ENCODE peak calls at places on chromosomes 7 and 10, in seven cellular contexts. Q, Z, U, O, C, J and A are unnamed samples.

GRCh38 chr7:40356871-40357676 is 222.3 kb downstream of the SUGCT start:
- DNase-seq in C (no peak), Q (no peak), U (no peak), Z (no peak), O (no peak), J (no peak), A (no peak)

GRCh38 chr10:80357000-80357803 is 621 bp downstream of the DYDC2 start:
- DNase-seq in Q (peak; percentile 85), C (no peak), J (no peak), O (no peak), U (no peak), Z (no peak), A (peak; percentile 75)

GRCh38 chr10:94294168-94294567 is 68.6 kb downstream of the NOC3L start:
- DNase-seq in O (no peak), C (no peak), U (no peak), Q (no peak), Z (no peak), J (no peak), A (no peak)

GRCh38 chr10:78719276-78719675 is 349.5 kb upstream of the ZMIZ1 start:
- DNase-seq in U (no peak), O (no peak), Q (no peak), Z (no peak), J (no peak), C (no peak), A (no peak)

GRCh38 chr10:124734311-124735166 is 9.6 kb downstream of the FAM53B start:
- DNase-seq in Z (no peak), Q (no peak), O (no peak), J (no peak), C (no peak), U (no peak), A (peak; percentile 18)

GRCh38 chr7:88402529-88402928 is 95.8 kb upstream of the STEAP4 start:
- DNase-seq in J (no peak), U (no peak), C (no peak), Q (no peak), O (no peak), Z (no peak), A (no peak)

GRCh38 chr10:84267503-84268126 is 22.8 kb downstream of the RGR start:
- DNase-seq in J (peak; percentile 7), Q (peak; percentile 59), Z (no peak), O (peak; percentile 46), U (peak; percentile 62), C (peak; percentile 26), A (peak; percentile 78)

GRCh38 chr10:69845574-69846251 is 44.0 kb downstream of the COL13A1 start:
- DNase-seq in J (no peak), O (no peak), Z (no peak), C (no peak), U (no peak), Q (no peak), A (no peak)

GRCh38 chr10:26095781-26096180 is 120.8 kb upstream of the GAD2 start:
- DNase-seq in C (no peak), Z (no peak), Q (no peak), J (no peak), U (no peak), O (no peak), A (no peak)

GRCh38 chr10:114388275-114388674 is 16.0 kb downstream of the AFAP1L2 start:
- DNase-seq in O (no peak), Z (no peak), C (no peak), Q (no peak), U (no peak), J (no peak), A (no peak)

GRCh38 chr7:24545215-24545614 is 28.0 kb upstream of the PALS2 start:
- DNase-seq in C (no peak), U (no peak), O (no peak), J (no peak), Q (no peak), Z (no peak), A (no peak)

GRCh38 chr10:6068422-6068821 is 6.3 kb upstream of the IL2RA start:
- DNase-seq in Z (no peak), O (no peak), C (no peak), Q (no peak), J (peak; percentile 88), U (no peak), A (no peak)

GRCh38 chr7:47327306-47327697 is 254.6 kb downstream of the TNS3 start:
- DNase-seq in C (no peak), O (no peak), U (no peak), Q (peak; percentile 57), Z (no peak), J (no peak), A (no peak)

GRCh38 chr7:120055300-120055699 is 217.7 kb upstream of the KCND2 start:
- DNase-seq in Z (no peak), O (no peak), C (no peak), U (no peak), J (no peak), Q (no peak), A (no peak)

GRCh38 chr10:78255796-78256638 is 222.4 kb downstream of the RPS24 start:
- DNase-seq in Q (no peak), C (peak; percentile 90), U (no peak), O (no peak), J (peak; percentile 96), Z (no peak), A (no peak)

GRCh38 chr10:58291538-58292174 is 22.7 kb downstream of the CISD1 start:
- DNase-seq in J (peak; percentile 79), Q (peak; percentile 19), O (no peak), C (peak; percentile 15), Z (no peak), U (no peak), A (no peak)

GRCh38 chr7:7751243-7752092 is 33.1 kb upstream of the RPA3 start:
- DNase-seq in J (no peak), Q (no peak), O (no peak), Z (no peak), C (no peak), U (no peak), A (no peak)

GRCh38 chr10:116800356-116800929 is 48.9 kb upstream of the ENO4 start:
- DNase-seq in Q (no peak), U (no peak), O (no peak), J (no peak), C (no peak), Z (no peak), A (no peak)

GRCh38 chr10:50992356-50992866 is 81.9 kb upstream of the PRKG1 start:
- DNase-seq in U (no peak), C (no peak), Z (no peak), O (no peak), J (no peak), Q (peak; percentile 52), A (peak; percentile 58)

GRCh38 chr7:142470336-142470830 is 212.5 kb upstream of the PRSS58 start:
- DNase-seq in J (no peak), C (no peak), U (no peak), Z (no peak), O (no peak), Q (no peak), A (no peak)

GRCh38 chr10:52950578-52950977 is 178.0 kb upstream of the MBL2 start:
- DNase-seq in Z (no peak), U (no peak), O (no peak), Q (no peak), J (no peak), C (no peak), A (peak; percentile 57)

GRCh38 chr7:11833431-11833830 is 1.4 kb upstream of the THSD7A start:
- DNase-seq in Q (no peak), O (no peak), C (no peak), J (no peak), U (no peak), Z (no peak), A (no peak)

GRCh38 chr7:28024786-28025334 is 155.7 kb downstream of the JAZF1 start:
- DNase-seq in Q (no peak), O (no peak), C (no peak), U (no peak), Z (no peak), J (peak; percentile 22), A (no peak)

GRCh38 chr10:103069453-103070331 is 123.4 kb downstream of the NT5C2 start:
- DNase-seq in Z (peak; percentile 32), O (peak; percentile 48), C (peak; percentile 25), U (peak; percentile 54), J (peak; percentile 30), Q (peak; percentile 83), A (peak; percentile 69)

GRCh38 chr10:24891823-24892222 is 60.6 kb downstream of the PRTFDC1 start:
- DNase-seq in U (no peak), O (no peak), J (no peak), Q (no peak), Z (no peak), C (no peak), A (no peak)

GRCh38 chr7:33459340-33459751 is 330.0 kb downstream of the BBS9 start:
- DNase-seq in Q (peak; percentile 30), J (peak; percentile 34), U (no peak), C (no peak), O (no peak), Z (no peak), A (peak; percentile 47)

GRCh38 chr10:69819713-69820506 is 18.2 kb downstream of the COL13A1 start:
- DNase-seq in Z (no peak), J (peak; percentile 79), O (no peak), Q (no peak), C (no peak), U (no peak), A (no peak)

GRCh38 chr10:101693701-101694055 is 1.3 kb downstream of the FBXW4 start:
- DNase-seq in U (peak; percentile 5), J (no peak), C (peak; percentile 47), O (no peak), Z (no peak), Q (no peak), A (no peak)

GRCh38 chr10:80540644-80541143 is 3.0 kb downstream of the SH2D4B start:
- DNase-seq in Q (no peak), O (no peak), U (no peak), J (no peak), C (no peak), Z (no peak), A (no peak)